ENCODE peak calls at places on chromosomes 5 and 9, in four cellular contexts. One of them, this sample, is unnamed.

GRCh38 chr9:117714282-117714681 is 10.1 kb downstream of the TLR4 start:
- DNase-seq in SK-N-SH: no peak
- DNase-seq in adrenal gland: no peak
- DNase-seq in brain microvascular endothelial cell: no peak
- DNase-seq in this sample: peak

GRCh38 chr5:149210229-149210628 is 61.4 kb upstream of the AFAP1L1 start:
- DNase-seq in adrenal gland: no peak
- DNase-seq in SK-N-SH: no peak
- DNase-seq in brain microvascular endothelial cell: peak
- DNase-seq in this sample: no peak

GRCh38 chr5:91925249-91925648 is 542.1 kb upstream of the ARRDC3 start:
- DNase-seq in brain microvascular endothelial cell: no peak
- DNase-seq in SK-N-SH: no peak
- DNase-seq in adrenal gland: no peak
- DNase-seq in this sample: no peak

GRCh38 chr9:91192379-91192775 is 169.3 kb downstream of the AUH start:
- DNase-seq in SK-N-SH: no peak
- DNase-seq in adrenal gland: no peak
- DNase-seq in brain microvascular endothelial cell: no peak
- DNase-seq in this sample: peak

GRCh38 chr5:115553082-115553481 is 8.5 kb upstream of the FEM1C start:
- DNase-seq in brain microvascular endothelial cell: no peak
- DNase-seq in adrenal gland: no peak
- DNase-seq in SK-N-SH: no peak
- DNase-seq in this sample: no peak

GRCh38 chr9:70111641-70112236 is 68.1 kb downstream of the MAMDC2 start:
- DNase-seq in adrenal gland: no peak
- DNase-seq in SK-N-SH: no peak
- DNase-seq in brain microvascular endothelial cell: no peak
- DNase-seq in this sample: no peak

GRCh38 chr5:60945760-60946253 is 802 bp downstream of the NDUFAF2 start:
- DNase-seq in SK-N-SH: peak
- DNase-seq in adrenal gland: peak
- DNase-seq in brain microvascular endothelial cell: peak
- DNase-seq in this sample: no peak

GRCh38 chr9:130239741-130240241 is 25.8 kb upstream of the HMCN2 start:
- DNase-seq in SK-N-SH: no peak
- DNase-seq in adrenal gland: peak
- DNase-seq in brain microvascular endothelial cell: no peak
- DNase-seq in this sample: peak

GRCh38 chr5:122723606-122724352 is 51.1 kb upstream of the SNX2 start:
- DNase-seq in adrenal gland: no peak
- DNase-seq in brain microvascular endothelial cell: peak
- DNase-seq in SK-N-SH: no peak
- DNase-seq in this sample: no peak

GRCh38 chr9:33123632-33124031 is 43.5 kb downstream of the B4GALT1 start:
- DNase-seq in SK-N-SH: no peak
- DNase-seq in brain microvascular endothelial cell: no peak
- DNase-seq in adrenal gland: no peak
- DNase-seq in this sample: no peak

GRCh38 chr9:108663381-108663876 is 192.4 kb downstream of the ACTL7B start:
- DNase-seq in adrenal gland: no peak
- DNase-seq in SK-N-SH: no peak
- DNase-seq in brain microvascular endothelial cell: no peak
- DNase-seq in this sample: no peak

GRCh38 chr9:95793924-95794828 is 81.3 kb upstream of the ERCC6L2 start:
- DNase-seq in SK-N-SH: no peak
- DNase-seq in adrenal gland: no peak
- DNase-seq in brain microvascular endothelial cell: peak
- DNase-seq in this sample: no peak

GRCh38 chr5:65663804-65664521 is 39.1 kb downstream of the SHLD3 start:
- DNase-seq in brain microvascular endothelial cell: no peak
- DNase-seq in adrenal gland: no peak
- DNase-seq in SK-N-SH: peak
- DNase-seq in this sample: no peak

GRCh38 chr9:121738969-121739368 is 87.5 kb downstream of the DAB2IP start:
- DNase-seq in adrenal gland: no peak
- DNase-seq in SK-N-SH: no peak
- DNase-seq in brain microvascular endothelial cell: no peak
- DNase-seq in this sample: no peak

GRCh38 chr9:107282268-107282667 is 811 bp upstream of the RAD23B start:
- DNase-seq in SK-N-SH: peak
- DNase-seq in adrenal gland: peak
- DNase-seq in brain microvascular endothelial cell: no peak
- DNase-seq in this sample: no peak

GRCh38 chr5:169745441-169746146 is 108.5 kb downstream of the DOCK2 start:
- DNase-seq in brain microvascular endothelial cell: peak
- DNase-seq in SK-N-SH: no peak
- DNase-seq in adrenal gland: no peak
- DNase-seq in this sample: no peak

GRCh38 chr5:145680744-145681143 is 154.4 kb downstream of the PRELID2 start:
- DNase-seq in adrenal gland: no peak
- DNase-seq in brain microvascular endothelial cell: no peak
- DNase-seq in SK-N-SH: no peak
- DNase-seq in this sample: no peak

GRCh38 chr9:114501786-114502682 is 3.2 kb downstream of the WHRN start:
- DNase-seq in brain microvascular endothelial cell: peak
- DNase-seq in adrenal gland: peak
- DNase-seq in SK-N-SH: no peak
- DNase-seq in this sample: peak

GRCh38 chr9:115118471-115119156 is 657 bp upstream of the TNC start:
- DNase-seq in adrenal gland: peak
- DNase-seq in brain microvascular endothelial cell: peak
- DNase-seq in SK-N-SH: peak
- DNase-seq in this sample: peak

GRCh38 chr5:141330299-141331080 is at the start of gene PCDHGA1:
- DNase-seq in brain microvascular endothelial cell: peak
- DNase-seq in SK-N-SH: peak
- DNase-seq in adrenal gland: no peak
- DNase-seq in this sample: peak

GRCh38 chr9:69546265-69546664 is 125.9 kb downstream of the APBA1 start:
- DNase-seq in brain microvascular endothelial cell: no peak
- DNase-seq in adrenal gland: no peak
- DNase-seq in SK-N-SH: peak
- DNase-seq in this sample: peak

GRCh38 chr5:310941-311434 is 10.5 kb upstream of the AHRR start:
- DNase-seq in brain microvascular endothelial cell: peak
- DNase-seq in SK-N-SH: no peak
- DNase-seq in adrenal gland: peak
- DNase-seq in this sample: no peak

GRCh38 chr5:61254969-61255555 is 77.0 kb upstream of the ZSWIM6 start:
- DNase-seq in adrenal gland: no peak
- DNase-seq in brain microvascular endothelial cell: no peak
- DNase-seq in SK-N-SH: peak
- DNase-seq in this sample: no peak

GRCh38 chr9:130608554-130609122 is 29.3 kb downstream of the FUBP3 start:
- DNase-seq in brain microvascular endothelial cell: no peak
- DNase-seq in SK-N-SH: no peak
- DNase-seq in adrenal gland: no peak
- DNase-seq in this sample: no peak

GRCh38 chr5:117590944-117591343 is 1016.3 kb upstream of the SEMA6A start:
- DNase-seq in SK-N-SH: peak
- DNase-seq in brain microvascular endothelial cell: no peak
- DNase-seq in adrenal gland: no peak
- DNase-seq in this sample: peak

GRCh38 chr9:23826120-23826629 is at the start of gene ELAVL2:
- DNase-seq in brain microvascular endothelial cell: peak
- DNase-seq in adrenal gland: peak
- DNase-seq in SK-N-SH: peak
- DNase-seq in this sample: peak

GRCh38 chr5:147882586-147883313 is 4.2 kb downstream of the SCGB3A2 start:
- DNase-seq in brain microvascular endothelial cell: peak
- DNase-seq in SK-N-SH: no peak
- DNase-seq in adrenal gland: no peak
- DNase-seq in this sample: no peak

GRCh38 chr5:9173281-9174048 is 372.4 kb downstream of the SEMA5A start:
- DNase-seq in SK-N-SH: no peak
- DNase-seq in brain microvascular endothelial cell: peak
- DNase-seq in adrenal gland: no peak
- DNase-seq in this sample: no peak

GRCh38 chr5:122972877-122973276 is 63.6 kb downstream of the PPIC start:
- DNase-seq in brain microvascular endothelial cell: peak
- DNase-seq in SK-N-SH: no peak
- DNase-seq in adrenal gland: no peak
- DNase-seq in this sample: no peak

GRCh38 chr5:62732677-62733121 is 154.1 kb downstream of the LRRC70 start:
- DNase-seq in SK-N-SH: no peak
- DNase-seq in adrenal gland: peak
- DNase-seq in brain microvascular endothelial cell: no peak
- DNase-seq in this sample: no peak

GRCh38 chr9:88593537-88594185 is 58.7 kb downstream of the NXNL2 start:
- DNase-seq in SK-N-SH: peak
- DNase-seq in adrenal gland: peak
- DNase-seq in brain microvascular endothelial cell: peak
- DNase-seq in this sample: peak

GRCh38 chr9:121424024-121424432 is 54.0 kb upstream of the STOM start:
- DNase-seq in brain microvascular endothelial cell: no peak
- DNase-seq in SK-N-SH: no peak
- DNase-seq in adrenal gland: no peak
- DNase-seq in this sample: no peak

GRCh38 chr5:80190960-80191359 is 64.9 kb downstream of the SERINC5 start:
- DNase-seq in SK-N-SH: no peak
- DNase-seq in adrenal gland: no peak
- DNase-seq in brain microvascular endothelial cell: no peak
- DNase-seq in this sample: no peak

GRCh38 chr5:80187274-80187673 is 68.6 kb downstream of the SERINC5 start:
- DNase-seq in adrenal gland: no peak
- DNase-seq in brain microvascular endothelial cell: no peak
- DNase-seq in SK-N-SH: no peak
- DNase-seq in this sample: no peak

GRCh38 chr5:80189701-80190100 is 66.1 kb downstream of the SERINC5 start:
- DNase-seq in adrenal gland: no peak
- DNase-seq in SK-N-SH: no peak
- DNase-seq in brain microvascular endothelial cell: no peak
- DNase-seq in this sample: no peak

GRCh38 chr5:80187691-80188090 is 68.2 kb downstream of the SERINC5 start:
- DNase-seq in SK-N-SH: no peak
- DNase-seq in adrenal gland: no peak
- DNase-seq in brain microvascular endothelial cell: no peak
- DNase-seq in this sample: no peak

GRCh38 chr5:80189201-80189600 is 66.6 kb downstream of the SERINC5 start:
- DNase-seq in SK-N-SH: no peak
- DNase-seq in adrenal gland: no peak
- DNase-seq in brain microvascular endothelial cell: no peak
- DNase-seq in this sample: no peak
- H3K27ac ChIP-seq in SK-N-SH: no peak
- H3K27ac ChIP-seq in adrenal gland: peak
- H3K27ac ChIP-seq in brain microvascular endothelial cell: no peak
- H3K27ac ChIP-seq in this sample: no peak

GRCh38 chr9:134039386-134040175 is 14.3 kb downstream of the BRD3OS start:
- DNase-seq in adrenal gland: no peak
- DNase-seq in brain microvascular endothelial cell: no peak
- DNase-seq in SK-N-SH: no peak
- DNase-seq in this sample: no peak

GRCh38 chr9:134035041-134036039 is 10.1 kb downstream of the BRD3OS start:
- DNase-seq in brain microvascular endothelial cell: no peak
- DNase-seq in SK-N-SH: no peak
- DNase-seq in adrenal gland: no peak
- DNase-seq in this sample: no peak

GRCh38 chr9:134033516-134034214 is 8.4 kb downstream of the BRD3OS start:
- DNase-seq in brain microvascular endothelial cell: no peak
- DNase-seq in adrenal gland: no peak
- DNase-seq in SK-N-SH: no peak
- DNase-seq in this sample: no peak

GRCh38 chr9:134034215-134035040 is 9.1 kb downstream of the BRD3OS start:
- DNase-seq in brain microvascular endothelial cell: no peak
- DNase-seq in SK-N-SH: no peak
- DNase-seq in adrenal gland: no peak
- DNase-seq in this sample: no peak

DNA sequence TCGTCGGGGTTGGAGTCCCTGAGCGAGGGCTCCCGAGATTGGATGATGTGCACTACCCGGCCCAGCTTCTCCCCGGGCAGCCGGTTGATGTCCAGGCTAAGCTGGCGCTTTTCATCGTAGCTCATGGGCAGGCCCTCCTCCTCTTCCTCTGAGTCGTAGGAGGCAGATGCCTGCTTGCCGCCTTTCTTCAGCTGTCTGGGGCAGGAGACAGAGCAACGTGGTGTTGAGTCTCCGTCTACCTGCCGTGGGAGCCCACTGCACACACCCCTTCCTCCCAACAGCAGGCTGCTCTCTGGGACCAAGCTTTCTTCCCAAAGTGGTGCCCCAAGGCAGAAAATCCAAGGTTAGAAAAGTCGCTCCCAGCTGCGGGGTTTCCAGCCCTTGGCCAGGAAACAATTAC is 10.8 kb downstream of the BRD3OS start:
- DNase-seq in brain microvascular endothelial cell: no peak
- DNase-seq in SK-N-SH: no peak
- DNase-seq in adrenal gland: no peak
- DNase-seq in this sample: no peak
- H3K4me3 ChIP-seq in brain microvascular endothelial cell: no peak
- H3K4me3 ChIP-seq in SK-N-SH: no peak
- H3K4me3 ChIP-seq in adrenal gland: no peak
- H3K4me3 ChIP-seq in this sample: no peak

GRCh38 chr5:3325206-3325605 is 270.4 kb upstream of the IRX1 start:
- DNase-seq in SK-N-SH: no peak
- DNase-seq in brain microvascular endothelial cell: no peak
- DNase-seq in adrenal gland: no peak
- DNase-seq in this sample: no peak
- TF ChIP-seq CTCF in SK-N-SH: no peak
- TF ChIP-seq CTCF in brain microvascular endothelial cell: no peak
- TF ChIP-seq CTCF in adrenal gland: no peak
- TF ChIP-seq CTCF in this sample: no peak

GRCh38 chr5:14193496-14193895 is 50.4 kb downstream of the TRIO start:
- DNase-seq in brain microvascular endothelial cell: no peak
- DNase-seq in adrenal gland: no peak
- DNase-seq in SK-N-SH: no peak
- DNase-seq in this sample: no peak
- H3K27ac ChIP-seq in brain microvascular endothelial cell: peak
- H3K27ac ChIP-seq in adrenal gland: no peak
- H3K27ac ChIP-seq in SK-N-SH: peak
- H3K27ac ChIP-seq in this sample: no peak

DNA sequence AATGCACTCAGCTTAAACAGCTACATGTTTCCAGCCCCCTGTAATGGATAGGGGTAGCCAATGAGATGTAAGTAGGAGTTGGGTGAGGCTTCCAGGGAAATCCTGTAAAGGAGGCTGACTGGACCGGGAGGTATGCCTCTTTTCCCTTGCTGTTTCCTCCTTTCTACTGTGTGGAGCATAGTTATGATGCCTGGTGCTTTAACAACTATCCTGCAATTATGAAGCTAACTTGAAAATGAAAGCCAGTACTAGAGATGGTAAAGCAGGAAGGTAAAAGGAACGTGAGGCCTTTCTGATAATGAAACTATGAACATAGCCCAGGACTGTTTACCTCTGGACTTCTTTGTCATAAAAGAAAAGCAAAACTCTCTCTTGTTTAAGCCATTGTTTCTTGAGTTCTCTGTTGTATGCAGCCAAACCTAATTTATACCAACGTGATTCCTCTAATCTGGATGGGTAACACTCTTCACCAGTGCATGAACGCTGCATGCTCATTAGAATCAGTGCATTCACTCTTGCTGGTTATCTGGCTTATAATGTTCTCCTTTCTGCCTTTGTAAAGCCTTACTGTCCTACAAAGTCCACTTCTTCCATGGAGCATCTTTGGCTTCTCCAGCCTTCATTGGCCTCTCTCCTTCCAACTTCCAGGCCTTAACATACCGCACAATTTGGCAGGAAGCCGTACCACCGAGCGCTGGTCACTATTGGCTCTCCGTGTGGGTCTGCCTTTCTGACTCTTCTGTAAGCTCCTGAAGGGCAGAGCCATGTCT is 8.3 kb upstream of the ARHGEF28 start:
- DNase-seq in brain microvascular endothelial cell: no peak
- DNase-seq in SK-N-SH: no peak
- DNase-seq in adrenal gland: peak
- DNase-seq in this sample: no peak
- H3K4me3 ChIP-seq in brain microvascular endothelial cell: no peak
- H3K4me3 ChIP-seq in SK-N-SH: no peak
- H3K4me3 ChIP-seq in adrenal gland: no peak
- H3K4me3 ChIP-seq in this sample: no peak

This sample was measured in WERI-Rb-1.